ENCODE peak calls at places on chromosomes 3 and 15, in six cellular contexts. U is KG1; H is activated CD4-positive, alpha-beta T cell treated with anti-CD3 and anti-CD28 coated beads, Interleukin-2, amount 10 ng/mL, durations not matched to agents 24 days and 14 days; L is BE2C; G is cardiac muscle cell; S is AG10803. O is an unnamed sample.

GRCh38 chr3:16060358-16060852 is 114.1 kb upstream of the GALNT15 start:
- DNase-seq in U (no peak), L (no peak), G (no peak), H (no peak), S (peak), O (no peak)

GRCh38 chr15:40766906-40767837 is 2.6 kb upstream of the C15orf62 start:
- DNase-seq in S (no peak), L (no peak), H (no peak), U (no peak), G (no peak), O (no peak)

GRCh38 chr3:58352624-58353023 is 19.9 kb downstream of the PXK start:
- DNase-seq in L (no peak), G (no peak), H (no peak), U (no peak), S (no peak), O (no peak)

GRCh38 chr3:40414270-40414669 is 27.3 kb downstream of the ENTPD3 start:
- DNase-seq in H (no peak), G (no peak), U (no peak), L (no peak), S (no peak), O (no peak)

GRCh38 chr3:168088106-168088722 is 7.5 kb downstream of the GOLIM4 start:
- DNase-seq in L (peak), S (peak), G (peak), H (peak), U (no peak), O (no peak)

GRCh38 chr3:112734718-112735350 is 93.9 kb upstream of the CCDC80 start:
- DNase-seq in L (peak), H (peak), G (peak), U (peak), S (peak), O (peak)

GRCh38 chr15:59685737-59686297 is 3.3 kb downstream of the BNIP2 start:
- DNase-seq in U (no peak), G (no peak), L (no peak), S (peak), H (no peak), O (no peak)

GRCh38 chr3:79378064-79378463 is 389.7 kb downstream of the ROBO1 start:
- DNase-seq in H (no peak), S (no peak), L (no peak), U (no peak), G (no peak), O (no peak)

GRCh38 chr3:127444761-127445160 is 145.8 kb downstream of the TPRA1 start:
- DNase-seq in G (no peak), L (no peak), H (no peak), U (no peak), S (no peak), O (no peak)

GRCh38 chr3:195168009-195168759 is 102.8 kb downstream of the XXYLT1 start:
- DNase-seq in G (no peak), H (no peak), S (no peak), U (no peak), L (no peak), O (no peak)

GRCh38 chr3:65548848-65549625 is 489.7 kb downstream of the MAGI1 start:
- DNase-seq in L (peak), H (no peak), S (no peak), G (peak), U (no peak), O (no peak)

O was measured in SIG-M5.